ENCODE peak calls at places on chromosomes 13 and 19, in four cellular contexts. O is HEK293T, L is HepG2, P is K562. G is an unnamed sample.
A peak's percentile ranks its signal among the peaks of the same experiment; 100 is the strongest.

GRCh38 chr19:5090780-5091575 is 122.1 kb downstream of the KDM4B start:
- DNase-seq in O (no peak), L (no peak), P (peak; percentile 87), G (no peak)

GRCh38 chr19:3095375-3096191 is 1.4 kb downstream of the GNA11 start:
- DNase-seq in O (peak; percentile 23), L (peak; percentile 62), P (no peak), G (peak; percentile 74)

GRCh38 chr19:7528192-7528519 is 5.7 kb downstream of the MCOLN1 start:
- DNase-seq in O (no peak), L (no peak), P (no peak), G (no peak)

GRCh38 chr13:114164681-114165429 is 14.2 kb upstream of the CFAP97D2 start:
- DNase-seq in O (no peak), L (no peak), P (no peak), G (no peak)

GRCh38 chr13:64925284-64925683 is 2304.9 kb downstream of the PCDH9 start:
- DNase-seq in O (no peak), L (no peak), P (no peak), G (peak; percentile 54)

GRCh38 chr13:47484564-47484963 is 516.5 kb downstream of the SUCLA2 start:
- DNase-seq in O (no peak), L (peak; percentile 3), P (no peak), G (no peak)

GRCh38 chr13:97119899-97120745 is 102.0 kb upstream of the MBNL2 start:
- DNase-seq in O (no peak), L (no peak), P (no peak), G (no peak)

GRCh38 chr13:47004552-47004951 is 107.7 kb upstream of the HTR2A start:
- DNase-seq in O (no peak), L (no peak), P (no peak), G (no peak)

GRCh38 chr13:83955011-83955410 is 72.7 kb upstream of the SLITRK1 start:
- DNase-seq in O (no peak), L (no peak), P (no peak), G (no peak)

GRCh38 chr13:22777207-22777606 is 403.6 kb upstream of the SGCG start:
- DNase-seq in O (no peak), L (no peak), P (no peak), G (no peak)

GRCh38 chr19:991174-991931 is 7.2 kb downstream of the WDR18 start:
- DNase-seq in O (peak; percentile 88), L (no peak), P (peak; percentile 85), G (peak; percentile 91)

GRCh38 chr19:30908262-30908771 is 440.9 kb downstream of the TSHZ3 start:
- DNase-seq in O (no peak), L (no peak), P (no peak), G (no peak)

GRCh38 chr19:6711605-6712004 is 8.8 kb downstream of the C3 start:
- DNase-seq in O (no peak), L (no peak), P (no peak), G (no peak)

GRCh38 chr13:98847780-98848179 is 95.3 kb upstream of the SLC15A1 start:
- DNase-seq in O (no peak), L (no peak), P (peak; percentile 24), G (peak; percentile 68)

GRCh38 chr13:37382156-37382555 is 216.4 kb downstream of the POSTN start:
- DNase-seq in O (no peak), L (no peak), P (no peak), G (no peak)
- TF ChIP-seq ELF4 in O (no peak), L (no peak), P (no peak), G (no peak)

GRCh38 chr13:95624020-95624419 is 20.5 kb downstream of the DZIP1 start:
- DNase-seq in O (peak; percentile 46), L (peak; percentile 29), P (peak; percentile 31), G (peak; percentile 14)
- TF ChIP-seq ELF4 in O (no peak), L (no peak), P (no peak), G (no peak)

DNA sequence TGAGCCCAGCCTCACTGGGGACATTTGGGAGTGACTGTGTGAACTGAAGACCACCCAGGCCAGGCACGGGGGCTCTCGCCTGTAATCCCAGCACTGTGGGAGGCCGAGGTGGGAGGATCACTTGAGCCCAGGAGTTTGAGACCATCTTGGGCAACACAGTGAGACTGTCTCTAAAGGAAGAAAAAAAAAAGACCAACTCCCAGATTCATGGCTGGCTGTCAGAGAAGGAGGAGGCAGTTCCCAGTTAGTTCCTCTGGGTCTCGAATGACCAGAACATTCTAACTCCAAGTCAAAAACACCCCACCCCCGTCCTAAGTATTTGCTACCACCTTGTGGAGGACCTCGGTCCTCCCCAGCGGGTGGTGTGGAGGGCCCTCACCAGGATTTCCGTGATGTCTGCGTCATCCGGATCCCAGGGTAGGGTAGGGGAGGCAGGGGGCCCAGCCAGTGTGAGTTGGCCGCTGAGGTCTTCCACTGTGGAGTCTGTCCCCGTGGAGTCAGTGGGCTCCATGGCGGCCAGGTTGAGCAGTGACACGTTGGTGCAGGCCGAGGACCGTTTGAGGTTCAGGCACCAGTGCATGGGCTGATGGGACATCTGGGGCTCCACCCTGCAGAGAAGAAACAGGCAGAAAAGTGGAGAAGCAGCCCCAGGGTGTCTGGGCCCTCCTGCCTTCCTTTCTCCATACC is 1.3 kb downstream of the TSKS start:
- DNase-seq in O (no peak), L (peak; percentile 25), P (peak; percentile 75), G (no peak)
- TF ChIP-seq ELF4 in O (no peak), L (no peak), P (no peak), G (no peak)

GRCh38 chr19:9673912-9674668 is 810 bp downstream of the ZNF562 start:
- DNase-seq in O (no peak), L (peak; percentile 15), P (no peak), G (no peak)
- TF ChIP-seq ELF4 in O (no peak), L (no peak), P (no peak), G (no peak)

DNA sequence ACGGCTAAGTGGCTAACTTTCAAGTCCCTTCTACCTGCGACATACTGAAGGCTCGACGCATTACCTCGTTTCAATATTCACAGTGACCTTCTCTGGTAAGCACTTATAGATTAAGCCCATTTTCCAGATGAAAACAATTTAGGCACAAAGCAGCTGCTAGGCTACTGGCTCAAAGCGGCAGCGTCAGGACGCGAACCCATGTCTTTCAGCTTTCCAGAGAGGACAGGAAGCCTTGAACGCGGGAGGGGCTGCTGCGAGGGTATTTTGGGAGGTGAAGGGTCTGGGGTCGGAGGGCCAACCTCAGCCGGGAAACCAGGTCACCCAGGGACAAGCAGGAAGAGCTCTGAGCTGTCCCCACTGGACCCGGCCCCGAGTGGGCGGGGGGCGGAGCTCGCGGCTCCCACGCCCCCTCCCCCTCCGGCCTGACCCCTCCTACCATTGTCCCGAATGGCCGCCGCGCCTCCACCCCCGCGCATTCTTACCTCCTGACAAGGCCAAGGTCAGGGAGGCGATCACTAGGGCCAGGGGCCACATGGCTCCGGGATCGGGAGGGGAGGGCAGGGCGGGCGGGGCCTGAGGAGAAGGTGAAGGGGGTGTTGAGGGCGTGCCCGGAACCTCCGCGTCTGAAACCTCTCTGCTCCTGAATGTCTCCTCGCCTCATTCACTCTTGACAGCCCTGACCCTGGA is at the start of gene KLK13:
- DNase-seq in O (peak; percentile 26), L (no peak), P (peak; percentile 98), G (peak; percentile 69)
- TF ChIP-seq ELF4 in O (no peak), L (no peak), P (no peak), G (no peak)

GRCh38 chr19:38836438-38837303 is 5.1 kb upstream of the ECH1 start:
- DNase-seq in O (no peak), L (no peak), P (peak; percentile 52), G (no peak)

GRCh38 chr19:38838986-38839761 is 7.6 kb upstream of the ECH1 start:
- DNase-seq in O (no peak), L (no peak), P (no peak), G (no peak)

GRCh38 chr19:38837304-38837626 is 5.7 kb upstream of the ECH1 start:
- DNase-seq in O (no peak), L (no peak), P (no peak), G (no peak)

GRCh38 chr19:38838208-38838985 is 6.8 kb upstream of the ECH1 start:
- DNase-seq in O (no peak), L (no peak), P (no peak), G (no peak)

DNA sequence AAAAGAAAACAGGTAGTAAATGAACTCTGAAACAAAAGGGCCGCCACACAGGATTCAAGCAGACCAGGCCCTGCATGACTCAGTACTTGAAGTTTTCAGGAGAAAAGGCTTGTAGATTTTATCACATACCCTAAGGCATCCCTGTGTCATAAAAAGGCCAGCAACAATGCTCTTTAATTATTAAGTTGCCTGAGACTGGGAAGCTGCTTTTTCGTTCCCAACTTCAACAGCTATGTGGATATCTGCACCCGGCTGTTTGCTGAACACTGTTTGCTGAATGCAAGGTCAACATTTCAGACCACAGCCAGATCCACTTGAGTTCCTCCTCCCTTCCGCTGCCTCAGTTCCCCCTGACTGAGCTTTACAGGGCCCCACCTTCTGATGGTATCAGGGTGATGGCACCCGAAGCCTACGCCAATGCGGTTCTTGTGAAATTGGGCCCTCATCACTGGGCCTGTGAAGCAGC is 6.1 kb upstream of the ECH1 start:
- DNase-seq in O (no peak), L (peak; percentile 65), P (no peak), G (no peak)
- TF ChIP-seq ELF4 in O (no peak), L (no peak), P (no peak), G (no peak)

G was measured in WTC11.